ENCODE peak calls at places on chromosomes 12 and 14, in seven cellular contexts. D is activated CD8-positive, alpha-beta memory T cell treated with anti-CD3 and anti-CD28 coated beads for 4 hours; P is Calu3; Q is lung; X is stimulated activated CD4-positive, alpha-beta T cell treated with anti-CD3 and anti-CD28 coated beads, Interleukin-2, amount 100 ng/mL, for 4 hours; H is amniotic stem cell; G is activated T-helper 1 cell treated with anti-CD3 and anti-CD28 coated beads, Interleukin-12 subunit alpha, Interleukin-12 subunit beta, Interleukin-2, Interleukin-4 antibody, amounts not matched to agents 30 ng/mL and 10 ng/mL and 1 ng/mL, durations not matched to agents 14 hours and 24 hours and 36 hours. Y is an unnamed sample.

GRCh38 chr12:69254857-69255256 is 15.5 kb downstream of the CPSF6 start:
- DNase-seq in H (no peak), X (no peak), G (no peak), Q (no peak), D (no peak), P (no peak), Y (no peak)

GRCh38 chr12:5402009-5402408 is 29.9 kb upstream of the NTF3 start:
- DNase-seq in Q (no peak), D (no peak), P (no peak), H (no peak), G (no peak), X (no peak), Y (no peak)

GRCh38 chr14:73248294-73248868 is 11.1 kb downstream of the PAPLN start:
- DNase-seq in P (no peak), H (no peak), Q (no peak), G (no peak), X (no peak), D (no peak), Y (peak; percentile 41)

GRCh38 chr14:77151918-77152588 is 10.5 kb upstream of the ZDHHC22 start:
- DNase-seq in X (no peak), D (no peak), G (no peak), H (no peak), P (no peak), Q (no peak), Y (no peak)

GRCh38 chr14:102857444-102857843 is 65.0 kb upstream of the AMN start:
- DNase-seq in P (no peak), X (no peak), D (no peak), H (no peak), Q (no peak), G (no peak), Y (no peak)

GRCh38 chr12:39831587-39832315 is 212.1 kb upstream of the ABCD2 start:
- DNase-seq in H (no peak), Q (no peak), P (no peak), D (no peak), G (no peak), X (no peak), Y (no peak)

GRCh38 chr12:13223176-13223806 is 26.8 kb downstream of the EMP1 start:
- DNase-seq in P (no peak), G (no peak), Q (no peak), X (no peak), D (no peak), H (peak; percentile 79), Y (no peak)

GRCh38 chr14:89240414-89240813 is 176.6 kb downstream of the FOXN3 start:
- DNase-seq in H (no peak), P (no peak), D (no peak), Q (no peak), G (no peak), X (no peak), Y (no peak)